ENCODE peak calls at places on chromosomes 16 and 17, in six cellular contexts. One of them, this sample, is unnamed.

GRCh38 chr16:84281077-84281476 is 13.6 kb upstream of the WFDC1 start:
- DNase-seq in prostate gland: no peak
- DNase-seq in lower leg skin: no peak
- DNase-seq in HCT116: peak; percentile 78
- DNase-seq in uterus: no peak
- DNase-seq in adrenal gland: no peak
- DNase-seq in this sample: no peak

GRCh38 chr16:76389126-76389525 is 111.9 kb downstream of the CNTNAP4 start:
- DNase-seq in lower leg skin: no peak
- DNase-seq in adrenal gland: no peak
- DNase-seq in uterus: no peak
- DNase-seq in HCT116: no peak
- DNase-seq in prostate gland: no peak
- DNase-seq in this sample: no peak

GRCh38 chr16:71384073-71384724 is 25.7 kb downstream of the CALB2 start:
- DNase-seq in prostate gland: no peak
- DNase-seq in HCT116: no peak
- DNase-seq in adrenal gland: no peak
- DNase-seq in uterus: no peak
- DNase-seq in lower leg skin: no peak
- DNase-seq in this sample: no peak

GRCh38 chr16:74601131-74601871 is 5.6 kb downstream of the GLG1 start:
- DNase-seq in HCT116: no peak
- DNase-seq in lower leg skin: no peak
- DNase-seq in uterus: no peak
- DNase-seq in prostate gland: no peak
- DNase-seq in adrenal gland: no peak
- DNase-seq in this sample: peak; percentile 71

GRCh38 chr16:56355221-56355620 is 70.1 kb downstream of the AMFR start:
- DNase-seq in prostate gland: no peak
- DNase-seq in adrenal gland: no peak
- DNase-seq in HCT116: no peak
- DNase-seq in lower leg skin: peak; percentile 72
- DNase-seq in uterus: peak; percentile 3
- DNase-seq in this sample: no peak

GRCh38 chr17:32746280-32746679 is 130.6 kb downstream of the MYO1D start:
- DNase-seq in lower leg skin: no peak
- DNase-seq in HCT116: no peak
- DNase-seq in adrenal gland: no peak
- DNase-seq in prostate gland: no peak
- DNase-seq in uterus: no peak
- DNase-seq in this sample: no peak

GRCh38 chr16:18933501-18933900 is 7.3 kb upstream of the SMG1 start:
- DNase-seq in HCT116: no peak
- DNase-seq in uterus: no peak
- DNase-seq in lower leg skin: peak; percentile 10
- DNase-seq in adrenal gland: no peak
- DNase-seq in prostate gland: no peak
- DNase-seq in this sample: no peak

GRCh38 chr17:41813039-41813680 is 356 bp downstream of the FKBP10 start:
- DNase-seq in prostate gland: no peak
- DNase-seq in HCT116: no peak
- DNase-seq in adrenal gland: no peak
- DNase-seq in uterus: no peak
- DNase-seq in lower leg skin: no peak
- DNase-seq in this sample: no peak

GRCh38 chr17:56489980-56490379 is 103.5 kb upstream of the NOG start:
- DNase-seq in prostate gland: no peak
- DNase-seq in adrenal gland: no peak
- DNase-seq in lower leg skin: no peak
- DNase-seq in HCT116: no peak
- DNase-seq in uterus: no peak
- DNase-seq in this sample: no peak

GRCh38 chr17:20071824-20072691 is 62.9 kb downstream of the SPECC1 start:
- DNase-seq in prostate gland: no peak
- DNase-seq in lower leg skin: no peak
- DNase-seq in uterus: no peak
- DNase-seq in adrenal gland: no peak
- DNase-seq in HCT116: no peak
- DNase-seq in this sample: no peak
- H3K4me3 ChIP-seq in prostate gland: no peak overlapping the region
- H3K4me3 ChIP-seq in lower leg skin: no peak overlapping the region
- H3K4me3 ChIP-seq in uterus: no peak overlapping the region
- H3K4me3 ChIP-seq in adrenal gland: no peak overlapping the region
- H3K4me3 ChIP-seq in HCT116: no peak overlapping the region
- H3K4me3 ChIP-seq in this sample: no peak overlapping the region

DNA sequence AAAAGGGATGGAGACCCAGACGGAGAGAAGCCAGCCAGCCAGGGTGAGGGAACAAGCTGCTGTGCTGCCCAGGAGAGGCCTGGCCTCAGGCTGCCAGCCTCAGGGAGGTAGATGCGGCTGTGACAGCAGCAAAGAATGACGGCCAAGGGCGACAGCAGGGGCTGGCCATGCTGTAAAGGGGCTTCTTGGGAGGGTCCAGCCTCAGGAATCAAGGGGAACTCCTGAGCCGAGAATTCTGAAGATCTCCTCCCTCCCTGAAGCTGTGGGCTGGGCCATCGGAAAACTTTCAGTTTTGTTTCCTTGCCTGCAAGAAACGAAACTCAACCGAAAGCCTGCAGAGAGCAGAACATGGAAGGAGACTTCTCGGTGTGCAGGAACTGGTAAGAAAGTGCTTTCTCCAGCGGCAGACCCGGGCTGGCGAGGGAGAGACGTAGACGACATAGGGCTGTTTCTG is at the start of gene XAF1:
- DNase-seq in lower leg skin: no peak
- DNase-seq in uterus: peak; percentile 36
- DNase-seq in prostate gland: peak; percentile 25
- DNase-seq in adrenal gland: peak; percentile 54
- DNase-seq in HCT116: no peak
- DNase-seq in this sample: peak; percentile 60
- TF ChIP-seq POLR2A in lower leg skin: no peak
- TF ChIP-seq POLR2A in uterus: no peak
- TF ChIP-seq POLR2A in prostate gland: no peak
- TF ChIP-seq POLR2A in adrenal gland: no peak
- TF ChIP-seq POLR2A in HCT116: no peak
- TF ChIP-seq POLR2A in this sample: no peak

GRCh38 chr17:7503521-7503920 is 19.4 kb downstream of the POLR2A start:
- DNase-seq in adrenal gland: no peak
- DNase-seq in lower leg skin: no peak
- DNase-seq in HCT116: no peak
- DNase-seq in uterus: no peak
- DNase-seq in prostate gland: no peak
- DNase-seq in this sample: no peak

GRCh38 chr17:7499161-7499560 is 15.0 kb downstream of the POLR2A start:
- DNase-seq in HCT116: no peak
- DNase-seq in uterus: no peak
- DNase-seq in lower leg skin: no peak
- DNase-seq in adrenal gland: no peak
- DNase-seq in prostate gland: no peak
- DNase-seq in this sample: no peak

GRCh38 chr17:7502171-7502847 is 18.1 kb downstream of the POLR2A start:
- DNase-seq in HCT116: no peak
- DNase-seq in uterus: no peak
- DNase-seq in adrenal gland: no peak
- DNase-seq in lower leg skin: no peak
- DNase-seq in prostate gland: no peak
- DNase-seq in this sample: no peak

GRCh38 chr17:7501729-7502128 is 17.6 kb downstream of the POLR2A start:
- DNase-seq in HCT116: no peak
- DNase-seq in lower leg skin: no peak
- DNase-seq in prostate gland: no peak
- DNase-seq in uterus: no peak
- DNase-seq in adrenal gland: no peak
- DNase-seq in this sample: no peak

DNA sequence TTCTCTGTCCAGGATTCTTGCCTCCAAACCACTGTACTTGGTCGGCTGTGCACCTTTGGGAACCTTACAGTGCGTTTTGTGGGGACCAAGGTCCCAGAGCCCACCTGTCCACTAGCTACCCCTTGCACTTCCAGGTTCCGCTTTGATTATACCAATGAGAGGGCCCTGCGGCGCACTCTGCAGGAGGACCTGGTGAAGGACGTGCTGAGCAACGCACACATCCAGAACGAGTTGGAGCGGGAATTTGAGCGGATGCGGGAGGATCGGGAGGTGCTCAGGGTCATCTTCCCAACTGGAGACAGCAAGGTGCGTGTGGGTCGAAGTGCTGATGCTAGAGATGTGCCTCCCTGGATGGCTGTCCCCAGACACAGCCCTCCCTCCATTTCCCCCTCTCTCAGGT is 18.8 kb downstream of the POLR2A start:
- DNase-seq in prostate gland: no peak
- DNase-seq in lower leg skin: no peak
- DNase-seq in adrenal gland: no peak
- DNase-seq in uterus: no peak
- DNase-seq in HCT116: no peak
- DNase-seq in this sample: no peak
- TF ChIP-seq CTCF in prostate gland: no peak
- TF ChIP-seq CTCF in lower leg skin: no peak
- TF ChIP-seq CTCF in adrenal gland: peak; percentile 10
- TF ChIP-seq CTCF in uterus: no peak
- TF ChIP-seq CTCF in HCT116: peak; percentile 19
- TF ChIP-seq CTCF in this sample: peak; percentile 37

DNA sequence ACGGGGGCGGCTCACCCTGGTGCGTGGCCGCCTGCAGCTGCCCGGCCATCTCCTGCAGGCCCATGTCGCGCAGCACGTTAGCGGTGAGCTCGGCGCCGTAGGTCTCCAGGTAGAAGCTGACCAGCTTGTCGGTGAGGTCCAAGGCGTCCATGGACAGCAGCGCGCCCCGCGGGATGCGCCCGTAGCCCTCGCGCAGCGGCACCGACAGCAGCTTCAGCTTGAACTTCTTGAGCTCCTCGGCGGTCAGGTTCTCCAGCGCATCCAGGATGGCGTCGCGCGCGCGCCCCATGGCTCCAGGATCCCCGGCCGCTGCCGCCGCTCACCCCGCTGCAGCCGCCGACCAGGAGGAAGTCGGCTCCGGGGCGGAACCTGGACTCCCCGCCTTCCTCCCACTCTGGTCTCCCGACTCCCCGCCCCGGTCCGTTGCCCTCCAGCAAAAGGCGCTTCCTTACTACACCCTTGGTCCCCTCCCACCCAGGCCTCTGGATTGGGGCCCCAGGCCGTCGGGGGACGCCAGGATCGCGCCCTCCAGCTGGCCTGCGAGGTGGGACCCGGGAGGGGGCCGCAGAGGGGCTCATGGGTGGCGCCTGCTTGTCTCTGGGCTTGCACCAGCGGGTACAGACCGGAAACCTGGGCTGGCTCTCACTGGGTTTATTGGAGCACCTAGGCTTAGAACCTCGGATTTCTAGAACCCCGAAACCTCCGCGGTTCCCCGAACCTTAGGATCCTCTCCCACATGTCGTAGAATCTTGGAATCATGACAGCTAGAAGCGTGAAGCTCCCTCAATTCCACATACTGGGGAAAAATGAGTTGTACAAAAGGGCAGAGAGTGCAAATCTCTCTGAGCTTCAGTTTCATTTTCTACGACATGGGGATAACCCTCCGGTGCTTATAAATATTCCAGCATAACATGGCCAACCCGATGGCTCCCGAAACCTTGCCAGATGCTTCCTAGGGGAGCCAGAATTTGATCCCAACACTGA is at the start of gene PYCARD:
- DNase-seq in lower leg skin: peak; percentile 94
- DNase-seq in adrenal gland: peak; percentile 46
- DNase-seq in prostate gland: peak; percentile 21
- DNase-seq in HCT116: no peak
- DNase-seq in uterus: peak; percentile 38
- DNase-seq in this sample: peak; percentile 86
- H3K4me3 ChIP-seq in lower leg skin: peak within 1 kb of the TSS; percentile 68
- H3K4me3 ChIP-seq in adrenal gland: peak within 1 kb of the TSS; percentile 35
- H3K4me3 ChIP-seq in prostate gland: peak within 1 kb of the TSS; percentile 61
- H3K4me3 ChIP-seq in HCT116: no peak within 1 kb of the TSS
- H3K4me3 ChIP-seq in uterus: peak within 1 kb of the TSS; percentile 50
- H3K4me3 ChIP-seq in this sample: peak within 1 kb of the TSS; percentile 80

GRCh38 chr16:11748404-11749254 is 6.0 kb upstream of the TXNDC11 start:
- DNase-seq in lower leg skin: no peak
- DNase-seq in uterus: no peak
- DNase-seq in prostate gland: no peak
- DNase-seq in adrenal gland: no peak
- DNase-seq in HCT116: no peak
- DNase-seq in this sample: peak; percentile 63

GRCh38 chr16:11743308-11744074 is 834 bp upstream of the TXNDC11 start:
- DNase-seq in HCT116: peak; percentile 50
- DNase-seq in uterus: peak; percentile 62
- DNase-seq in prostate gland: no peak
- DNase-seq in lower leg skin: no peak
- DNase-seq in adrenal gland: peak; percentile 56
- DNase-seq in this sample: no peak

GRCh38 chr16:11744075-11744470 is 1.4 kb upstream of the TXNDC11 start:
- DNase-seq in prostate gland: no peak
- DNase-seq in lower leg skin: no peak
- DNase-seq in uterus: no peak
- DNase-seq in HCT116: no peak
- DNase-seq in adrenal gland: no peak
- DNase-seq in this sample: no peak

GRCh38 chr16:11750056-11750455 is 7.4 kb upstream of the TXNDC11 start:
- DNase-seq in adrenal gland: no peak
- DNase-seq in HCT116: no peak
- DNase-seq in uterus: no peak
- DNase-seq in lower leg skin: no peak
- DNase-seq in prostate gland: no peak
- DNase-seq in this sample: no peak

DNA sequence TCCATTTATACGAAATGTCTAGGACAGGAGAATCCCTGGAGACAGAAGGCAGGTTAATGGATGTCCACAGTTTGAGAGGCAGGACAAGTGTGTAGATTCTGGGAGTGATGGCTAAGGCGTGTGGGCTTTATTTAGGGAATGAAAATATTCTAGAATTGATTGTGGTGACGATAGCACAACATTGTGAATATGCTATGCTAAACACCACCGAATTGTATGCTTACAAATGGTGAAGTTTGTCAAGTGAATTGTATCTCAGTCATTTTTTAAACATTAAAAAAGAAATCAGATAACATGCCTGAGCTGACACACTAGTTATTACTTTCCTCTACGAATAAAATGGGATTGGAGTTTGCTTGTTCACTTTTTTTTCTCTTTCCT is 5.4 kb upstream of the TXNDC11 start:
- DNase-seq in lower leg skin: no peak
- DNase-seq in uterus: no peak
- DNase-seq in adrenal gland: no peak
- DNase-seq in prostate gland: no peak
- DNase-seq in HCT116: no peak
- DNase-seq in this sample: no peak
- TF ChIP-seq POLR2A in lower leg skin: no peak
- TF ChIP-seq POLR2A in uterus: no peak
- TF ChIP-seq POLR2A in adrenal gland: no peak
- TF ChIP-seq POLR2A in prostate gland: no peak
- TF ChIP-seq POLR2A in HCT116: no peak
- TF ChIP-seq POLR2A in this sample: no peak